ENCODE peak calls at places on chromosomes 7 and 10, in four cellular contexts. One of them, this sample, is unnamed.
A peak's percentile ranks its signal among the peaks of the same experiment; 100 is the strongest.

GRCh38 chr7:33886100-33886623 is 19.2 kb upstream of the BMPER start:
- DNase-seq in sigmoid colon: no peak
- DNase-seq in HCT116: no peak
- DNase-seq in transverse colon: no peak
- DNase-seq in this sample: no peak

GRCh38 chr10:119315128-119316001 is 108.0 kb downstream of the GRK5 start:
- DNase-seq in sigmoid colon: peak; percentile 83
- DNase-seq in HCT116: peak; percentile 91
- DNase-seq in transverse colon: peak; percentile 45
- DNase-seq in this sample: no peak

GRCh38 chr7:18515067-18515466 is 19.5 kb downstream of the HDAC9 start:
- DNase-seq in sigmoid colon: no peak
- DNase-seq in HCT116: no peak
- DNase-seq in transverse colon: no peak
- DNase-seq in this sample: no peak

GRCh38 chr10:27826369-27826768 is 80.8 kb upstream of the MKX start:
- DNase-seq in sigmoid colon: no peak
- DNase-seq in HCT116: no peak
- DNase-seq in transverse colon: no peak
- DNase-seq in this sample: no peak

GRCh38 chr10:115826391-115826790 is 446.6 kb downstream of the GFRA1 start:
- DNase-seq in sigmoid colon: no peak
- DNase-seq in HCT116: no peak
- DNase-seq in transverse colon: no peak
- DNase-seq in this sample: no peak

GRCh38 chr7:36967387-36967786 is 243.1 kb upstream of the AOAH start:
- DNase-seq in sigmoid colon: peak; percentile 83
- DNase-seq in HCT116: peak; percentile 78
- DNase-seq in transverse colon: peak; percentile 24
- DNase-seq in this sample: peak; percentile 57

GRCh38 chr7:152649220-152649619 is 26.7 kb downstream of the XRCC2 start:
- DNase-seq in sigmoid colon: no peak
- DNase-seq in HCT116: no peak
- DNase-seq in transverse colon: no peak
- DNase-seq in this sample: no peak

GRCh38 chr7:32066441-32066840 is 3.8 kb downstream of the PDE1C start:
- DNase-seq in sigmoid colon: no peak
- DNase-seq in HCT116: no peak
- DNase-seq in transverse colon: no peak
- DNase-seq in this sample: no peak

GRCh38 chr7:73429218-73429617 is 4.4 kb upstream of the FZD9 start:
- DNase-seq in sigmoid colon: no peak
- DNase-seq in HCT116: no peak
- DNase-seq in transverse colon: no peak
- DNase-seq in this sample: no peak

GRCh38 chr10:131983780-131984179 is 2.1 kb upstream of the BNIP3 start:
- DNase-seq in sigmoid colon: no peak
- DNase-seq in HCT116: no peak
- DNase-seq in transverse colon: no peak
- DNase-seq in this sample: no peak

GRCh38 chr10:53697038-53697437 is 924.5 kb upstream of the MBL2 start:
- DNase-seq in sigmoid colon: no peak
- DNase-seq in HCT116: no peak
- DNase-seq in transverse colon: no peak
- DNase-seq in this sample: no peak

GRCh38 chr10:11869743-11870460 is 46.7 kb downstream of the PROSER2 start:
- DNase-seq in sigmoid colon: no peak
- DNase-seq in HCT116: no peak
- DNase-seq in transverse colon: no peak
- DNase-seq in this sample: no peak

GRCh38 chr10:97332586-97333350 is 1.8 kb downstream of the FRAT2 start:
- DNase-seq in sigmoid colon: peak; percentile 75
- DNase-seq in HCT116: no peak
- DNase-seq in transverse colon: peak; percentile 59
- DNase-seq in this sample: peak; percentile 61

GRCh38 chr7:122166708-122167107 is 22.7 kb upstream of the AASS start:
- DNase-seq in sigmoid colon: no peak
- DNase-seq in HCT116: no peak
- DNase-seq in transverse colon: no peak
- DNase-seq in this sample: no peak

GRCh38 chr10:21523557-21524008 is 1.9 kb downstream of the SKIDA1 start:
- DNase-seq in sigmoid colon: no peak
- DNase-seq in HCT116: no peak
- DNase-seq in transverse colon: no peak
- DNase-seq in this sample: no peak

GRCh38 chr7:135659159-135659837 is 3.0 kb upstream of the STMP1 start:
- DNase-seq in sigmoid colon: no peak
- DNase-seq in HCT116: no peak
- DNase-seq in transverse colon: no peak
- DNase-seq in this sample: no peak

GRCh38 chr10:69014171-69014570 is 25.6 kb downstream of the KIFBP start:
- DNase-seq in sigmoid colon: no peak
- DNase-seq in HCT116: no peak
- DNase-seq in transverse colon: no peak
- DNase-seq in this sample: no peak

GRCh38 chr10:89633484-89633883 is 11.6 kb downstream of the PANK1 start:
- DNase-seq in sigmoid colon: no peak
- DNase-seq in HCT116: no peak
- DNase-seq in transverse colon: no peak
- DNase-seq in this sample: no peak

GRCh38 chr7:131267631-131268030 is 60.0 kb upstream of the MKLN1 start:
- DNase-seq in sigmoid colon: no peak
- DNase-seq in HCT116: no peak
- DNase-seq in transverse colon: no peak
- DNase-seq in this sample: no peak

GRCh38 chr10:48518412-48518811 is 86.5 kb downstream of the ARHGAP22 start:
- DNase-seq in sigmoid colon: no peak
- DNase-seq in HCT116: no peak
- DNase-seq in transverse colon: no peak
- DNase-seq in this sample: peak; percentile 9

GRCh38 chr7:148802101-148802493 is 82.0 kb downstream of the EZH2 start:
- DNase-seq in sigmoid colon: no peak
- DNase-seq in HCT116: no peak
- DNase-seq in transverse colon: no peak
- DNase-seq in this sample: no peak
- H3K36me3 ChIP-seq in sigmoid colon: peaks cover 49% of the 10 kb centered on the region
- H3K36me3 ChIP-seq in HCT116: peaks cover 16% of the 10 kb centered on the region
- H3K36me3 ChIP-seq in transverse colon: peaks cover 46% of the 10 kb centered on the region
- H3K36me3 ChIP-seq in this sample: peaks cover 93% of the 10 kb centered on the region

GRCh38 chr10:32954080-32954479 is 4.0 kb downstream of the ITGB1 start:
- DNase-seq in sigmoid colon: no peak
- DNase-seq in HCT116: no peak
- DNase-seq in transverse colon: no peak
- DNase-seq in this sample: no peak

GRCh38 chr10:32956365-32957197 is 1.4 kb downstream of the ITGB1 start:
- DNase-seq in sigmoid colon: no peak
- DNase-seq in HCT116: no peak
- DNase-seq in transverse colon: no peak
- DNase-seq in this sample: no peak

GRCh38 chr10:32954545-32955298 is 3.3 kb downstream of the ITGB1 start:
- DNase-seq in sigmoid colon: no peak
- DNase-seq in HCT116: no peak
- DNase-seq in transverse colon: no peak
- DNase-seq in this sample: no peak

GRCh38 chr10:32955299-32955772 is 2.7 kb downstream of the ITGB1 start:
- DNase-seq in sigmoid colon: no peak
- DNase-seq in HCT116: no peak
- DNase-seq in transverse colon: no peak
- DNase-seq in this sample: no peak

GRCh38 chr10:32955790-32956189 is 2.2 kb downstream of the ITGB1 start:
- DNase-seq in sigmoid colon: no peak
- DNase-seq in HCT116: no peak
- DNase-seq in transverse colon: no peak
- DNase-seq in this sample: no peak
- H3K4me3 ChIP-seq in sigmoid colon: peak overlapping the region; percentile 75
- H3K4me3 ChIP-seq in HCT116: no peak overlapping the region
- H3K4me3 ChIP-seq in transverse colon: peak overlapping the region; percentile 100
- H3K4me3 ChIP-seq in this sample: peak overlapping the region; percentile 95

DNA sequence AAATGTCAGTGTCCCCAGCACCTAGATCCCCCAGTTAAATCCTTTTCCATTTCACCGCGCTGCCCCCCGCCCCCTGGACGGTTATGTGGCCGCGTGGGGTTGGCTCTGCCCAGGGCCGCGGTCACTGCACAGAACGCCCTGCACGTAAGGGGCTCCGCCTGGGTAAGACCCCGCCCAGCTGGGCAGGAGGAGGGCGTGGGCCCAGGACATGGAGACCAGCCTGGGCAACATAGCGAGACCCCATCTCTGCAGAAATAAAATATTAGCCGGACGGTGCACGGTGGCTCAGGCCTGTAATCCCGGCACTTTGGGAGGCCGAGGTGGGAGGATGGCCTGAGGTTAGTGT is 642 bp upstream of the ZFAND2A start:
- DNase-seq in sigmoid colon: no peak
- DNase-seq in HCT116: no peak
- DNase-seq in transverse colon: peak; percentile 40
- DNase-seq in this sample: no peak
- TF ChIP-seq POLR2AphosphoS5 in sigmoid colon: no peak
- TF ChIP-seq POLR2AphosphoS5 in HCT116: no peak
- TF ChIP-seq POLR2AphosphoS5 in transverse colon: no peak
- TF ChIP-seq POLR2AphosphoS5 in this sample: no peak

DNA sequence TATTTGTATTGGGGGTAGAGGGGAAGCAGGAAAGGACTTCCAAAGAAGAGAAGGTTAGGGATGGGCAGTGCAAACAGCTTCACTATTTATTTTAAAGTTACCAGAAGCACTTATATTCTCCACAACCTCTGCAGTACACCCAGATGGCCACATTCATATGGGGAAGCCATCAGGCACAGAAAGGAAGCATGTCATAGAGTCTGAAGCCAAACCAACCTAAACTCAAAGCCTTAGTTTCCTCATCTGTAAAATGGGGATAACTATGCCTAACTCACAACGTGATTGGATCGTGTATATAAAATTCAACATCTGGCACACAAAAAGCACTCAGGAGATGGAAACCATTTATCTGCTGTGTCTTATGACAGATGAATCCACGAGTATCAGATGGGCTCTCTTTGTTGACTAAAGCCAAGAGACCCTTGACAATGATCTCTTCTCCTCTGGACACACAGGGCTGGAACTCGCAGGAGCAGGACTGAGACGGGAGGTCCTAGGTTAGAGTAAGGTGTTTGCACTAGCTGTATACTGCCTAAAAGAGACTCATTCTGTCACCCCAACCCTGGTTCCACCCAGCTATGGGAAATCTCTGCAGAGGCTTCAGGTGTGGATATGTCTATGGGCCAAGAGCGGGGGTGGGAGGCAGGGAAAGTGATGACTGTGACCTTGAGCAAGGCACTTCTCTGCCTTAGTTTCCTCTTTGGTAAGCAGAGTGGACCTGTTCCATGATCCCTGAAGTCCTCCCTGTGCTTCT is 1.8 kb downstream of the KIAA1549 start:
- DNase-seq in sigmoid colon: no peak
- DNase-seq in HCT116: peak; percentile 10
- DNase-seq in transverse colon: no peak
- DNase-seq in this sample: no peak
- H3K36me3 ChIP-seq in sigmoid colon: no peaks in the 10 kb centered on the region
- H3K36me3 ChIP-seq in HCT116: no peaks in the 10 kb centered on the region
- H3K36me3 ChIP-seq in transverse colon: no peaks in the 10 kb centered on the region
- H3K36me3 ChIP-seq in this sample: no peaks in the 10 kb centered on the region

GRCh38 chr7:149469806-149470205 is 8.9 kb upstream of the ZNF777 start:
- DNase-seq in sigmoid colon: peak; percentile 46
- DNase-seq in HCT116: no peak
- DNase-seq in transverse colon: no peak
- DNase-seq in this sample: no peak
- H3K4me3 ChIP-seq in sigmoid colon: no peak overlapping the region
- H3K4me3 ChIP-seq in HCT116: no peak overlapping the region
- H3K4me3 ChIP-seq in transverse colon: no peak overlapping the region
- H3K4me3 ChIP-seq in this sample: no peak overlapping the region

DNA sequence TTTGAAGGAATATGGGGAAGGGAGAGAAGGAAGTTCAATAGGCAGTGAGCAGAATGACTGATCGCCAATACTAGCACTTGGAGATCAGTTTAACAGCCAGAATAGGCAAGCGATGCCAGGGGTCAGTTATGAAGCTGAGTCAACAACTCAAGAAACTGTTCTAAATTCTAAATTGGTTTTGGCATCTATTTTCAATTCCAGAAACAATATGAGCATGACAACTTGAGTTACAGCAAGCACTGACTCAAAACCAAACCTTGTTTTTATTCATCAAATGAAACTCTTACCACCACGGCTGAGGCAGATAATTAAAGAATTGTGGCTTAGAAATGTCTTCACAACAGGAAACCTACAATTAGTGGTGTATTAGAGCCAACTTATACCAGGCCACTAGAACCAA is 180.5 kb upstream of the ASAH2 start:
- DNase-seq in sigmoid colon: no peak
- DNase-seq in HCT116: no peak
- DNase-seq in transverse colon: no peak
- DNase-seq in this sample: no peak
- TF ChIP-seq POLR2AphosphoS5 in sigmoid colon: no peak
- TF ChIP-seq POLR2AphosphoS5 in HCT116: no peak
- TF ChIP-seq POLR2AphosphoS5 in transverse colon: no peak
- TF ChIP-seq POLR2AphosphoS5 in this sample: no peak

GRCh38 chr7:92797693-92798092 is 38.7 kb downstream of the CDK6 start:
- DNase-seq in sigmoid colon: no peak
- DNase-seq in HCT116: no peak
- DNase-seq in transverse colon: no peak
- DNase-seq in this sample: no peak
- H3K36me3 ChIP-seq in sigmoid colon: no peaks in the 10 kb centered on the region
- H3K36me3 ChIP-seq in HCT116: no peaks in the 10 kb centered on the region
- H3K36me3 ChIP-seq in transverse colon: no peaks in the 10 kb centered on the region
- H3K36me3 ChIP-seq in this sample: no peaks in the 10 kb centered on the region

DNA sequence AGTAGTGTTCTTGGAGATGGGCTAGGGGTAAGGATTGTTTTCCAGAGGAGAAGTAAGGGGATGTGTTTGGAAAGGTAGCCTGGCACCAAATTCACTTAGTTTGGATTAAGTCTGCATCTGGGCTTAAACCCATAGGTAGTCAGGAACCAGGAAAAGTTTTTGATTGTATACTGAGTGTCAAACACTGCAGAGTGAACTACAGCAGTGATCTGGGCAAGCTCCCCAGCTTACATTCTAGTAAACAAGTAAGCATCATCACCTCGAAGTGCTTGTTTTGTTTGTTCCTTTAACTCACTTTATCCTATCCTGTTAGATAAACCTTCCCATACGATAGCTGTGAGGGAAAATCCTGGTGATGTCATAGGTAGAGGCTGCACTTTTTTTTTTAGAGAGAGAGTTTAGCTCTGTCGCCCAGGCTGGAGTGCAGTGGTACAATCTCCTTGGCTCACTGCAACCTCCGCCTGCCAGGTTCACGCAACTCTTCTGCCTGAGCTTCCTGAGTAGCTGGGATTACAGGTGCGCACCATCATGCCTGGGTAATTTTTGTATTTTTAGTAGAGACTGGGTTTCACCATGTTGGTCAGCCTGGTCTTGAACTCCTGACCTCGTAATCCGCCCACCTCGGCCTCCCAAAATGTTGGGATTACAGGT is 2.4 kb downstream of the RPS24 start:
- DNase-seq in sigmoid colon: no peak
- DNase-seq in HCT116: no peak
- DNase-seq in transverse colon: no peak
- DNase-seq in this sample: no peak
- H3K4me3 ChIP-seq in sigmoid colon: no peak overlapping the region
- H3K4me3 ChIP-seq in HCT116: no peak overlapping the region
- H3K4me3 ChIP-seq in transverse colon: no peak overlapping the region
- H3K4me3 ChIP-seq in this sample: no peak overlapping the region

GRCh38 chr10:86971146-86971991 is 3.1 kb downstream of the ADIRF start:
- DNase-seq in sigmoid colon: peak; percentile 96
- DNase-seq in HCT116: peak; percentile 88
- DNase-seq in transverse colon: peak; percentile 94
- DNase-seq in this sample: peak; percentile 91
- TF ChIP-seq POLR2AphosphoS5 in sigmoid colon: peak; percentile 99
- TF ChIP-seq POLR2AphosphoS5 in HCT116: peak; percentile 86
- TF ChIP-seq POLR2AphosphoS5 in transverse colon: peak; percentile 93
- TF ChIP-seq POLR2AphosphoS5 in this sample: peak; percentile 96

GRCh38 chr7:22288212-22288611 is 68.7 kb downstream of the RAPGEF5 start:
- DNase-seq in sigmoid colon: no peak
- DNase-seq in HCT116: no peak
- DNase-seq in transverse colon: no peak
- DNase-seq in this sample: no peak
- H3K36me3 ChIP-seq in sigmoid colon: no peaks in the 10 kb centered on the region
- H3K36me3 ChIP-seq in HCT116: no peaks in the 10 kb centered on the region
- H3K36me3 ChIP-seq in transverse colon: no peaks in the 10 kb centered on the region
- H3K36me3 ChIP-seq in this sample: no peaks in the 10 kb centered on the region